ENCODE peak calls at places on chromosomes 12 and 14, in nine cellular contexts. X is kidney epithelial cell, D is skeletal muscle cell, G is mesenchymal stem cell, K is prostate gland, P is ovary, Z is endothelial cell of umbilical vein, O is GM12865, L is Peyer's patch. Y is an unnamed sample.

GRCh38 chr12:24928131-24928530 is 20.8 kb downstream of the BCAT1 start:
- DNase-seq in P (no peak), K (no peak), O (no peak), X (no peak), L (no peak), G (no peak), Z (no peak), D (no peak), Y (no peak)

GRCh38 chr12:18700254-18700653 is 37.6 kb downstream of the PLCZ1 start:
- DNase-seq in O (no peak), L (no peak), D (peak), G (peak), Z (no peak), P (peak), K (no peak), X (no peak), Y (peak)

GRCh38 chr14:56210570-56210969 is 92.4 kb downstream of the PELI2 start:
- DNase-seq in K (no peak), Z (no peak), X (no peak), P (no peak), G (no peak), O (no peak), D (no peak), L (no peak), Y (no peak)

GRCh38 chr12:27179399-27180214 is 64.5 kb upstream of the STK38L start:
- DNase-seq in X (peak), D (peak), Z (peak), O (peak), K (peak), L (no peak), P (no peak), G (peak), Y (peak)

GRCh38 chr14:64828096-64828495 is 51.6 kb downstream of the SPTB start:
- DNase-seq in O (no peak), D (no peak), Z (no peak), K (no peak), L (no peak), G (no peak), P (no peak), X (no peak), Y (no peak)

GRCh38 chr12:68428724-68429580 is 96.8 kb upstream of the MDM1 start:
- DNase-seq in Z (no peak), P (no peak), K (no peak), G (peak), D (no peak), O (no peak), X (peak), L (no peak), Y (no peak)

GRCh38 chr12:116434155-116435065 is 124.8 kb upstream of the MAP1LC3B2 start:
- DNase-seq in G (peak), X (peak), P (peak), O (no peak), Z (peak), D (peak), L (peak), K (peak), Y (peak)

GRCh38 chr14:100155049-100155621 is 4.3 kb downstream of the DEGS2 start:
- DNase-seq in O (no peak), K (peak), P (no peak), G (no peak), L (peak), X (no peak), Z (peak), D (no peak), Y (no peak)

GRCh38 chr12:56154246-56154771 is 1.9 kb downstream of the MYL6B start:
- DNase-seq in P (no peak), L (no peak), K (no peak), O (no peak), X (no peak), D (peak), Z (no peak), G (no peak), Y (no peak)

GRCh38 chr12:70920251-70920851 is at the start of gene PTPRR:
- DNase-seq in G (no peak), O (no peak), P (no peak), K (no peak), L (no peak), X (no peak), D (no peak), Z (no peak), Y (no peak)

GRCh38 chr14:101466456-101467180 is 94.7 kb upstream of the DIO3 start:
- DNase-seq in D (no peak), L (peak), P (no peak), K (no peak), X (no peak), O (no peak), G (no peak), Z (no peak), Y (no peak)

GRCh38 chr12:27732281-27732680 is 21.6 kb downstream of the MRPS35 start:
- DNase-seq in P (no peak), L (no peak), D (no peak), Z (no peak), G (no peak), K (no peak), O (peak), X (no peak), Y (no peak)

GRCh38 chr14:68780358-68781160 is 12.3 kb downstream of the ZFP36L1 start:
- DNase-seq in K (no peak), O (no peak), L (peak), P (peak), Z (peak), X (no peak), G (peak), D (no peak), Y (no peak)

GRCh38 chr12:19482551-19483109 is 43.3 kb downstream of the AEBP2 start:
- DNase-seq in O (peak), G (peak), K (no peak), Z (no peak), L (no peak), X (no peak), P (no peak), D (no peak), Y (peak)

GRCh38 chr12:79407671-79408622 is 282.8 kb downstream of the PAWR start:
- DNase-seq in O (peak), L (peak), D (peak), G (peak), P (peak), K (peak), Z (peak), X (peak), Y (peak)

GRCh38 chr12:109462868-109463692 is 14.0 kb downstream of the KCTD10 start:
- DNase-seq in K (peak), P (peak), O (no peak), D (peak), X (peak), G (peak), L (peak), Z (peak), Y (peak)

GRCh38 chr12:19457561-19457960 is 18.3 kb downstream of the AEBP2 start:
- DNase-seq in X (no peak), L (no peak), K (no peak), P (no peak), Z (no peak), D (no peak), G (no peak), O (peak), Y (no peak)

GRCh38 chr12:27619308-27619707 is 76.9 kb upstream of the REP15 start:
- DNase-seq in P (no peak), X (peak), K (no peak), D (peak), L (no peak), G (peak), O (no peak), Z (peak), Y (peak)

GRCh38 chr12:92930421-92930820 is 1.3 kb upstream of the EEA1 start:
- DNase-seq in Z (no peak), L (no peak), O (no peak), X (no peak), D (no peak), G (no peak), K (no peak), P (no peak), Y (no peak)
- H3K4me3 ChIP-seq in Z (no peak), L (no peak), O (peak), X (no peak), D (no peak), G (no peak), K (peak), P (peak), Y (no peak)

GRCh38 chr14:105250986-105251385 is 2.7 kb downstream of the BTBD6 start:
- DNase-seq in D (no peak), K (no peak), L (no peak), G (no peak), X (no peak), P (no peak), Z (no peak), O (no peak), Y (no peak)

GRCh38 chr14:105247715-105248367 is 492 bp upstream of the BTBD6 start:
- DNase-seq in L (no peak), G (peak), K (no peak), X (no peak), D (no peak), P (no peak), Z (no peak), O (no peak), Y (no peak)

GRCh38 chr14:105248368-105249174 is at the start of gene BTBD6:
- DNase-seq in G (peak), P (peak), Z (peak), L (peak), K (peak), O (peak), D (peak), X (peak), Y (peak)

GRCh38 chr14:105250008-105250366 is 1.7 kb downstream of the BTBD6 start:
- DNase-seq in L (no peak), D (no peak), P (no peak), K (no peak), X (no peak), G (no peak), O (no peak), Z (no peak), Y (no peak)

GRCh38 chr14:105249175-105250007 is 1.1 kb downstream of the BTBD6 start:
- DNase-seq in O (no peak), D (no peak), K (no peak), G (peak), Z (peak), L (no peak), P (peak), X (no peak), Y (peak)
- H3K4me3 ChIP-seq in O (peak), D (peak), K (peak), G (peak), Z (peak), L (peak), P (peak), X (peak), Y (peak)

GRCh38 chr14:35167496-35167895 is 45.1 kb downstream of the PRORP start:
- DNase-seq in Z (no peak), L (no peak), O (no peak), P (no peak), G (no peak), K (no peak), D (no peak), X (no peak), Y (no peak)
- H3K4me3 ChIP-seq in Z (no peak), L (no peak), O (no peak), P (no peak), G (no peak), K (no peak), D (no peak), X (no peak), Y (no peak)

DNA sequence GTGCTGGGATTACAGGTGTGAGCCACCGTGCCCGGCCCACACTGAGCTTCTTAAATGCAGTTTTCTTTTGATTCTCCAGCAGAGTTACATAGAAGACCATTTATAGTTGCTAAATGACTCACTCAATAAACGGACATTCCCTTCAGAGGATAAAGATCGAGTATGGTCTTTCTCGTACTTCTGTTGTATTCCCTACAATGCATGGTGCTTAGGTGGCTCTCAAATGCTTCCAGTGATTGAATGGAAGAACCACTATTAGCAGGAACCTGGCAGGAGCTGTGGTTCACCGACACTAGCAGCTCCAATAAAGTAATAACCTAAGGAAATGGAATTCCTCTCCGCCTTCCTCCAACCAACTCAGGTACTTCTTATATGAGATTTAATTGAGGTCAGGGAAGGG is 3.9 kb upstream of the GPRC5A start:
- DNase-seq in L (no peak), D (no peak), G (no peak), Z (no peak), O (no peak), K (no peak), P (no peak), X (no peak), Y (no peak)
- H3K4me3 ChIP-seq in L (no peak), D (no peak), G (no peak), Z (no peak), O (no peak), K (no peak), P (no peak), X (no peak), Y (no peak)

GRCh38 chr12:6905414-6906040 is 905 bp downstream of the LRRC23 start:
- DNase-seq in O (no peak), L (no peak), X (no peak), G (no peak), K (no peak), Z (no peak), D (no peak), P (no peak), Y (no peak)

GRCh38 chr12:6904280-6905276 is at the start of gene LRRC23:
- DNase-seq in Z (peak), X (peak), G (peak), P (peak), K (peak), D (peak), O (peak), L (peak), Y (peak)

GRCh38 chr12:6899837-6900519 is 4.6 kb upstream of the LRRC23 start:
- DNase-seq in P (no peak), G (peak), X (no peak), K (no peak), D (no peak), Z (peak), L (peak), O (no peak), Y (no peak)

GRCh38 chr12:6903712-6904111 is 910 bp upstream of the LRRC23 start:
- DNase-seq in Z (no peak), O (no peak), X (no peak), G (no peak), D (no peak), P (no peak), K (no peak), L (no peak), Y (no peak)

DNA sequence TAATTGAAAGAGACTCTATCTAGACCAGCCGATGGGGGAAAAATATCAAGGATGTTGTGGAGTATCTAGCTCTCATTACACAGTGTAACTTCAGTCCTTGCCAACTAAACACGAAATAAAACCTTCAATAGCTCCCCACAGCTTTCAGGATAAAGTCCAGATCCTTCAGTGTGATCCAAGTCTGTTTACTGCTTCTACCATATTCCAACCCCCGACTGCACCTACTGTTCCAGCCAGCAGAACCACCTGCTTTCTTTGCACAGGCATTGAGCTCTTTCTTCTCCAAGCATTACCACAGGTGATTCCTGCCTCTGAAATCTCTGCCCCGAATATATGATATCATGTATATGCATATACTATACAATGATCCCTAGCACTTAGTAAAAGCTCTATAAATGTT is 2.2 kb upstream of the LRRC23 start:
- DNase-seq in K (no peak), D (no peak), L (no peak), O (no peak), Z (no peak), P (no peak), G (no peak), X (no peak), Y (no peak)
- H3K4me3 ChIP-seq in K (no peak), D (no peak), L (no peak), O (no peak), Z (no peak), P (no peak), G (no peak), X (no peak), Y (no peak)

Y was measured in brain microvascular endothelial cell.